ENCODE peak calls at places on chromosomes 3 and 15, in seven cellular contexts. T is NCI-H748 treated with DMSO at 0.1 percent for 48 hours; D is AG10803; E is stimulated activated CD4-positive, alpha-beta T cell treated with anti-CD3 and anti-CD28 coated beads, Interleukin-15, amount 100 ng/mL, for 1 hour; Z is ovary; X is NCI-H2107; L is activated T-cell treated with anti-CD3 and anti-CD28 coated beads, Interleukin-2, amount 50 U/mL, for 72 hours. W is an unnamed sample.

GRCh38 chr3:13670292-13670691 is 121.4 kb downstream of the FBLN2 start:
- DNase-seq in L (no peak), Z (no peak), T (no peak), X (no peak), E (no peak), D (no peak), W (no peak)

GRCh38 chr3:128317698-128318231 is 148.9 kb downstream of the DNAJB8 start:
- DNase-seq in E (no peak), T (no peak), L (no peak), Z (peak; percentile 32), X (no peak), D (no peak), W (no peak)

GRCh38 chr3:195876297-195877031 is 31.9 kb downstream of the TNK2 start:
- DNase-seq in X (no peak), Z (no peak), L (no peak), D (no peak), T (no peak), E (no peak), W (no peak)

GRCh38 chr3:124032881-124033359 is 41.0 kb upstream of the ROPN1 start:
- DNase-seq in D (peak; percentile 76), E (peak; percentile 55), X (peak; percentile 72), T (peak; percentile 54), Z (peak; percentile 90), L (peak; percentile 79), W (peak; percentile 20)

GRCh38 chr3:167184511-167184910 is 195.6 kb downstream of the ZBBX start:
- DNase-seq in E (no peak), L (no peak), T (no peak), X (no peak), D (no peak), Z (no peak), W (no peak)

GRCh38 chr3:144821583-144821982 is 850.0 kb downstream of the DIPK2A start:
- DNase-seq in Z (no peak), X (no peak), E (no peak), T (no peak), D (peak; percentile 68), L (no peak), W (no peak)

GRCh38 chr3:163919154-163919553 is 1159.1 kb downstream of the SI start:
- DNase-seq in X (no peak), Z (no peak), E (no peak), D (no peak), L (no peak), T (no peak), W (no peak)

GRCh38 chr15:34119291-34119690 is 17.4 kb downstream of the PGBD4 start:
- DNase-seq in T (no peak), E (no peak), Z (no peak), L (no peak), X (no peak), D (peak; percentile 31), W (no peak)

GRCh38 chr3:192850501-192850981 is 67.1 kb downstream of the MB21D2 start:
- DNase-seq in Z (no peak), L (peak; percentile 76), T (no peak), E (peak; percentile 18), D (peak; percentile 43), X (no peak), W (no peak)

GRCh38 chr3:100160516-100160915 is 46.2 kb upstream of the FILIP1L start:
- DNase-seq in Z (no peak), L (no peak), D (no peak), T (no peak), E (no peak), X (no peak), W (no peak)

GRCh38 chr15:67033521-67033920 is 31.9 kb upstream of the SMAD3 start:
- DNase-seq in Z (peak; percentile 47), E (no peak), X (no peak), L (peak; percentile 24), D (no peak), T (no peak), W (no peak)

GRCh38 chr3:34807611-34808010 is 831.7 kb upstream of the ARPP21 start:
- DNase-seq in E (no peak), D (no peak), L (no peak), T (no peak), X (no peak), Z (no peak), W (no peak)

GRCh38 chr15:73843787-73844186 is 29.6 kb upstream of the TBC1D21 start:
- DNase-seq in T (no peak), E (no peak), X (no peak), L (no peak), D (no peak), Z (no peak), W (no peak)

GRCh38 chr15:73849641-73850040 is 23.7 kb upstream of the TBC1D21 start:
- DNase-seq in D (no peak), Z (no peak), T (no peak), L (no peak), E (no peak), X (no peak), W (no peak)

GRCh38 chr3:15606434-15606891 is 4.9 kb downstream of the BTD start:
- DNase-seq in Z (no peak), D (peak; percentile 12), T (no peak), X (no peak), E (no peak), L (no peak), W (no peak)

GRCh38 chr15:51368751-51369450 is 27.4 kb downstream of the GLDN start:
- DNase-seq in T (no peak), X (no peak), Z (no peak), D (peak; percentile 60), L (no peak), E (no peak), W (no peak)

GRCh38 chr3:184525337-184526157 is 36.0 kb upstream of the EPHB3 start:
- DNase-seq in D (no peak), L (peak; percentile 33), Z (peak; percentile 61), X (no peak), T (no peak), E (no peak), W (no peak)

GRCh38 chr15:69144530-69144929 is 15.9 kb upstream of the GLCE start:
- DNase-seq in L (no peak), D (no peak), Z (no peak), T (no peak), E (no peak), X (no peak), W (no peak)

GRCh38 chr15:76101655-76102054 is 41.9 kb downstream of the TMEM266 start:
- DNase-seq in L (no peak), T (no peak), Z (no peak), E (no peak), X (no peak), D (no peak), W (no peak)

W was measured in stimulated activated CD8-positive, alpha-beta memory T cell treated with anti-CD3 and anti-CD28 coated beads, Interleukin-4, amount 100 ng/mL, for 4 hours.